ENCODE peak calls at places on chromosome 5, in four cellular contexts. One of them, this sample, is unnamed.

GRCh38 chr5:135709998-135710670 is 124.3 kb upstream of the SLC25A48 start:
- DNase-seq in dorsolateral prefrontal cortex: no peak
- DNase-seq in RWPE2: no peak
- DNase-seq in uterus: no peak
- DNase-seq in this sample: no peak

GRCh38 chr5:15889001-15889400 is 290.6 kb downstream of the MARCHF11 start:
- DNase-seq in dorsolateral prefrontal cortex: no peak
- DNase-seq in uterus: no peak
- DNase-seq in RWPE2: no peak
- DNase-seq in this sample: no peak

GRCh38 chr5:140336388-140336787 is 10.0 kb downstream of the HBEGF start:
- DNase-seq in uterus: peak; percentile 84
- DNase-seq in RWPE2: no peak
- DNase-seq in dorsolateral prefrontal cortex: no peak
- DNase-seq in this sample: peak; percentile 70

GRCh38 chr5:65722575-65723424 is 795 bp downstream of the NLN start:
- DNase-seq in uterus: peak; percentile 18
- DNase-seq in dorsolateral prefrontal cortex: no peak
- DNase-seq in RWPE2: no peak
- DNase-seq in this sample: peak; percentile 50

GRCh38 chr5:107985144-107985543 is 314.4 kb upstream of the EFNA5 start:
- DNase-seq in dorsolateral prefrontal cortex: no peak
- DNase-seq in RWPE2: no peak
- DNase-seq in uterus: no peak
- DNase-seq in this sample: peak; percentile 56

GRCh38 chr5:96141749-96142148 is 180.1 kb upstream of the ELL2 start:
- DNase-seq in uterus: no peak
- DNase-seq in RWPE2: no peak
- DNase-seq in dorsolateral prefrontal cortex: no peak
- DNase-seq in this sample: peak; percentile 74

GRCh38 chr5:93585054-93585751 is 2.2 kb downstream of the NR2F1 start:
- DNase-seq in RWPE2: no peak
- DNase-seq in uterus: peak; percentile 44
- DNase-seq in dorsolateral prefrontal cortex: no peak
- DNase-seq in this sample: no peak

GRCh38 chr5:62977641-62978040 is 399.0 kb downstream of the LRRC70 start:
- DNase-seq in dorsolateral prefrontal cortex: no peak
- DNase-seq in RWPE2: no peak
- DNase-seq in uterus: no peak
- DNase-seq in this sample: peak; percentile 52

GRCh38 chr5:160649304-160649703 is 202.7 kb downstream of the ATP10B start:
- DNase-seq in uterus: no peak
- DNase-seq in dorsolateral prefrontal cortex: no peak
- DNase-seq in RWPE2: no peak
- DNase-seq in this sample: no peak

GRCh38 chr5:149135536-149136201 is 5.6 kb upstream of the ABLIM3 start:
- DNase-seq in RWPE2: no peak
- DNase-seq in uterus: no peak
- DNase-seq in dorsolateral prefrontal cortex: no peak
- DNase-seq in this sample: peak; percentile 47

GRCh38 chr5:132501629-132501956 is 11.0 kb upstream of the IRF1 start:
- DNase-seq in RWPE2: no peak
- DNase-seq in uterus: no peak
- DNase-seq in dorsolateral prefrontal cortex: no peak
- DNase-seq in this sample: no peak

GRCh38 chr5:179679014-179679674 is 1.7 kb downstream of the CBY3 start:
- DNase-seq in uterus: peak; percentile 83
- DNase-seq in dorsolateral prefrontal cortex: peak; percentile 68
- DNase-seq in RWPE2: peak; percentile 76
- DNase-seq in this sample: peak; percentile 82

GRCh38 chr5:73948720-73949119 is 322.7 kb downstream of the ARHGEF28 start:
- DNase-seq in dorsolateral prefrontal cortex: no peak
- DNase-seq in RWPE2: no peak
- DNase-seq in uterus: peak; percentile 14
- DNase-seq in this sample: no peak

GRCh38 chr5:43602456-43602817 is 543 bp upstream of the NNT start:
- DNase-seq in RWPE2: no peak
- DNase-seq in uterus: peak; percentile 33
- DNase-seq in dorsolateral prefrontal cortex: no peak
- DNase-seq in this sample: peak; percentile 57

GRCh38 chr5:956941-957729 is 51.5 kb upstream of the NKD2 start:
- DNase-seq in uterus: no peak
- DNase-seq in RWPE2: peak; percentile 71
- DNase-seq in dorsolateral prefrontal cortex: no peak
- DNase-seq in this sample: peak; percentile 95

GRCh38 chr5:75050415-75050814 is 1.9 kb downstream of the GCNT4 start:
- DNase-seq in uterus: no peak
- DNase-seq in dorsolateral prefrontal cortex: no peak
- DNase-seq in RWPE2: no peak
- DNase-seq in this sample: peak; percentile 41

GRCh38 chr5:179803651-179804598 is 2.7 kb downstream of the MGAT4B start:
- DNase-seq in RWPE2: no peak
- DNase-seq in uterus: no peak
- DNase-seq in dorsolateral prefrontal cortex: no peak
- DNase-seq in this sample: no peak

GRCh38 chr5:174690256-174690655 is 34.1 kb upstream of the MSX2 start:
- DNase-seq in dorsolateral prefrontal cortex: no peak
- DNase-seq in uterus: no peak
- DNase-seq in RWPE2: no peak
- DNase-seq in this sample: peak; percentile 6

GRCh38 chr5:33299621-33300208 is 141.1 kb upstream of the TARS1 start:
- DNase-seq in uterus: no peak
- DNase-seq in RWPE2: no peak
- DNase-seq in dorsolateral prefrontal cortex: no peak
- DNase-seq in this sample: peak; percentile 45

GRCh38 chr5:128774605-128775004 is 190.7 kb upstream of the SLC27A6 start:
- DNase-seq in dorsolateral prefrontal cortex: no peak
- DNase-seq in RWPE2: no peak
- DNase-seq in uterus: no peak
- DNase-seq in this sample: no peak

GRCh38 chr5:134738133-134738962 is at the start of gene CAMLG:
- DNase-seq in uterus: peak; percentile 98
- DNase-seq in dorsolateral prefrontal cortex: peak; percentile 97
- DNase-seq in RWPE2: peak; percentile 99
- DNase-seq in this sample: peak; percentile 99

GRCh38 chr5:20077186-20077585 is 89.2 kb upstream of the CDH18 start:
- DNase-seq in dorsolateral prefrontal cortex: no peak
- DNase-seq in RWPE2: no peak
- DNase-seq in uterus: no peak
- DNase-seq in this sample: no peak

GRCh38 chr5:10634056-10634455 is 70.2 kb downstream of the ANKRD33B start:
- DNase-seq in RWPE2: no peak
- DNase-seq in uterus: no peak
- DNase-seq in dorsolateral prefrontal cortex: no peak
- DNase-seq in this sample: no peak

GRCh38 chr5:9015250-9015936 is 530.5 kb downstream of the SEMA5A start:
- DNase-seq in uterus: no peak
- DNase-seq in RWPE2: no peak
- DNase-seq in dorsolateral prefrontal cortex: no peak
- DNase-seq in this sample: no peak

GRCh38 chr5:44862808-44863207 is 54.1 kb downstream of the MRPS30 start:
- DNase-seq in uterus: no peak
- DNase-seq in RWPE2: no peak
- DNase-seq in dorsolateral prefrontal cortex: no peak
- DNase-seq in this sample: no peak

GRCh38 chr5:10498350-10498749 is 56.7 kb downstream of the ROPN1L start:
- DNase-seq in uterus: no peak
- DNase-seq in RWPE2: no peak
- DNase-seq in dorsolateral prefrontal cortex: no peak
- DNase-seq in this sample: no peak

GRCh38 chr5:67211926-67212325 is 15.3 kb upstream of the CD180 start:
- DNase-seq in dorsolateral prefrontal cortex: no peak
- DNase-seq in uterus: no peak
- DNase-seq in RWPE2: no peak
- DNase-seq in this sample: peak; percentile 73

GRCh38 chr5:142296914-142297417 is 27.9 kb downstream of the SPRY4 start:
- DNase-seq in dorsolateral prefrontal cortex: no peak
- DNase-seq in uterus: no peak
- DNase-seq in RWPE2: no peak
- DNase-seq in this sample: peak; percentile 86

GRCh38 chr5:53434566-53434965 is 45.9 kb upstream of the FST start:
- DNase-seq in dorsolateral prefrontal cortex: no peak
- DNase-seq in uterus: no peak
- DNase-seq in RWPE2: no peak
- DNase-seq in this sample: no peak

GRCh38 chr5:125446986-125447385 is 700.5 kb upstream of the ZNF608 start:
- DNase-seq in uterus: no peak
- DNase-seq in RWPE2: no peak
- DNase-seq in dorsolateral prefrontal cortex: no peak
- DNase-seq in this sample: no peak

GRCh38 chr5:164597293-164597900 is 1092.0 kb downstream of the MAT2B start:
- DNase-seq in RWPE2: no peak
- DNase-seq in dorsolateral prefrontal cortex: no peak
- DNase-seq in uterus: no peak
- DNase-seq in this sample: no peak
- TF ChIP-seq CTCF in RWPE2: peak; percentile 76
- TF ChIP-seq CTCF in dorsolateral prefrontal cortex: no peak
- TF ChIP-seq CTCF in uterus: no peak
- TF ChIP-seq CTCF in this sample: no peak

GRCh38 chr5:176743828-176744583 is 66.4 kb upstream of the UNC5A start:
- DNase-seq in dorsolateral prefrontal cortex: peak; percentile 77
- DNase-seq in RWPE2: peak; percentile 38
- DNase-seq in uterus: no peak
- DNase-seq in this sample: no peak
- H3K4me3 ChIP-seq in dorsolateral prefrontal cortex: peak overlapping the region; percentile 12
- H3K4me3 ChIP-seq in RWPE2: no peak overlapping the region
- H3K4me3 ChIP-seq in uterus: no peak overlapping the region
- H3K4me3 ChIP-seq in this sample: peak overlapping the region; percentile 20

GRCh38 chr5:36792560-36793180 is 83.9 kb upstream of the NIPBL start:
- DNase-seq in RWPE2: no peak
- DNase-seq in uterus: no peak
- DNase-seq in dorsolateral prefrontal cortex: no peak
- DNase-seq in this sample: no peak

GRCh38 chr5:36790847-36791246 is 85.7 kb upstream of the NIPBL start:
- DNase-seq in RWPE2: no peak
- DNase-seq in dorsolateral prefrontal cortex: no peak
- DNase-seq in uterus: no peak
- DNase-seq in this sample: no peak

GRCh38 chr5:36796171-36796570 is 80.4 kb upstream of the NIPBL start:
- DNase-seq in dorsolateral prefrontal cortex: no peak
- DNase-seq in uterus: no peak
- DNase-seq in RWPE2: no peak
- DNase-seq in this sample: no peak

GRCh38 chr5:36795366-36795765 is 81.2 kb upstream of the NIPBL start:
- DNase-seq in RWPE2: no peak
- DNase-seq in uterus: no peak
- DNase-seq in dorsolateral prefrontal cortex: no peak
- DNase-seq in this sample: no peak
- TF ChIP-seq CTCF in RWPE2: no peak
- TF ChIP-seq CTCF in uterus: no peak
- TF ChIP-seq CTCF in dorsolateral prefrontal cortex: no peak
- TF ChIP-seq CTCF in this sample: no peak

DNA sequence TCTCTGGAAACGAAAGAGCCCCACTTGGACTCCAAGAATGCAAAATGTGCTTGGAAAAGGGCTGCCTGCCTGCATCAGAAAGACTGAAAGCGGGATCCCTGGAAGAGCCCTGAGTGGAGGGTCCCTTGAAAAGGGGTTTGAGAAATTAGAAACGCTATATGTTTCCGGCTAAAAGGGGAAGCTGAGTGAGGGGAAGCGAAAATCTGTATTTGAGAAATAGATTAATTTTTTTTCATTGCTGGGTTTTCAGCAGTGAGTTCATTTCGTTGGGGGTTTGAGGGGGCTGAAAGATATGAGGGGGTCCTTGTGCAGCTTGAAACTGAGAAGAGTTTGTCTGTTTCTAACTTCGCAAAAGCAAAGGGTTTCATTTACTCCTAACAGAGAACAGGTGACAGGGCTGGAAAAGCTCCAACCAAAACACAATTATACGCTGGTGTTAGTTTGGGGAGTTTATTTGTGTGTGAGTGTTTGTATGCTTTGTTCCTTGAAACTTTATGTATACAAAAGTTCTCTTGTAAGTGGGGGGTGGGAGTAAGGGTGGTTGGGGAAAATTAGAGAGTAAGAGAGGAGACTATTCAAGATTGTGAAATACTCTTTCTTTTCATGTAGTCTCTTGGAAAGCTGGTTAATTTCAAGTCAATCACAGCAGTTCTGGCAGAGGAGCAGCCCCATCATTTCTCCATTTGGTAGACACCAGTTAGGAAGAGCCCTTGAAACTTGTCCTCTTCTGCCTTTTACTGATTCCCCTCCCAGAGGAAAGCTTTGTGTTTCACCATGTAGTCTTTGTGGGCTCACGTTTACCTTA is 767 bp downstream of the TNFAIP8 start:
- DNase-seq in uterus: no peak
- DNase-seq in dorsolateral prefrontal cortex: no peak
- DNase-seq in RWPE2: no peak
- DNase-seq in this sample: no peak
- H3K4me3 ChIP-seq in uterus: peak overlapping the region; percentile 54
- H3K4me3 ChIP-seq in dorsolateral prefrontal cortex: peak overlapping the region; percentile 51
- H3K4me3 ChIP-seq in RWPE2: peak overlapping the region; percentile 37
- H3K4me3 ChIP-seq in this sample: peak overlapping the region; percentile 56

GRCh38 chr5:37045703-37046102 is 169.1 kb downstream of the NIPBL start:
- DNase-seq in dorsolateral prefrontal cortex: no peak
- DNase-seq in uterus: no peak
- DNase-seq in RWPE2: no peak
- DNase-seq in this sample: no peak

GRCh38 chr5:37044120-37044519 is 167.6 kb downstream of the NIPBL start:
- DNase-seq in RWPE2: no peak
- DNase-seq in dorsolateral prefrontal cortex: no peak
- DNase-seq in uterus: no peak
- DNase-seq in this sample: no peak

GRCh38 chr5:37039824-37040223 is 163.3 kb downstream of the NIPBL start:
- DNase-seq in uterus: no peak
- DNase-seq in dorsolateral prefrontal cortex: no peak
- DNase-seq in RWPE2: no peak
- DNase-seq in this sample: no peak

GRCh38 chr5:37047947-37048346 is 171.4 kb downstream of the NIPBL start:
- DNase-seq in dorsolateral prefrontal cortex: no peak
- DNase-seq in RWPE2: no peak
- DNase-seq in uterus: no peak
- DNase-seq in this sample: no peak

DNA sequence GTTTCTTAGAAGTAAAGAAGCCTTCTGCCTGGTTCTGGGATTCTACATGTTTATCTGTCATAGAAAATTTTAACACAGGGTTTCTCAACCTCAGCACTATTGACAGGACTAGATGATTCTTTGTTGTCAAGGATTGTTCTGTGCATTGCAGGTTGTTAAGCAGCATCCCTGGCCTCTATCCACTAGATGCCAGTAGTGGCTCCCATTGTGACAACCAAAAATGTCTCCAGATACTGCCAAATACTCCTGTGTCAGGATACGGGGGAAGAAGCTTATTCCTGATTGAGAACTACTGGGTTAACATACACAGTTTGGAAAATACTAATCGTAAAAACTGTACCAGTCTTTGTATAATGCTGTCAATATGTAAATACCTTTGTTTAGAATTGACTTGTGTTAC is 167.1 kb downstream of the NIPBL start:
- DNase-seq in dorsolateral prefrontal cortex: no peak
- DNase-seq in uterus: no peak
- DNase-seq in RWPE2: no peak
- DNase-seq in this sample: no peak
- TF ChIP-seq CTCF in dorsolateral prefrontal cortex: peak; percentile 42
- TF ChIP-seq CTCF in uterus: no peak
- TF ChIP-seq CTCF in RWPE2: no peak
- TF ChIP-seq CTCF in this sample: peak; percentile 23

GRCh38 chr5:58617236-58617635 is 34.4 kb downstream of the RAB3C start:
- DNase-seq in dorsolateral prefrontal cortex: no peak
- DNase-seq in uterus: no peak
- DNase-seq in RWPE2: no peak
- DNase-seq in this sample: no peak
- H3K4me3 ChIP-seq in dorsolateral prefrontal cortex: no peak overlapping the region
- H3K4me3 ChIP-seq in uterus: no peak overlapping the region
- H3K4me3 ChIP-seq in RWPE2: no peak overlapping the region
- H3K4me3 ChIP-seq in this sample: no peak overlapping the region

This sample was measured in cardiac muscle cell.